ENCODE peak calls at places on chromosome 9, in ten cellular contexts. V is NCI-H460; M is stimulated activated CD4-positive, alpha-beta T cell treated with anti-CD3 and anti-CD28 coated beads, Interleukin-12 subunit alpha, Interleukin-12 subunit beta, amount 100 ng/mL, for 48 hours; F is KBM-7; T is activated naive CD8-positive, alpha-beta T cell treated with anti-CD3 and anti-CD28 coated beads, Interleukin-2, amount 50 U/mL, for 24 hours; N is NCI-H146; E is cerebellar nuclear complex; Q is hypothalamus; P is GM04503; R is HFF-Myc. A is an unnamed sample.
A peak's percentile ranks its signal among the peaks of the same experiment; 100 is the strongest.

GRCh38 chr9:128482186-128482585 is 22.3 kb upstream of the GLE1 start:
- DNase-seq in V (no peak), M (no peak), F (no peak), T (no peak), N (no peak), E (no peak), Q (no peak), P (no peak), R (no peak), A (no peak)

GRCh38 chr9:109953300-109953699 is 173.3 kb downstream of the PALM2AKAP2 start:
- DNase-seq in V (no peak), M (no peak), F (no peak), T (no peak), N (no peak), E (no peak), Q (no peak), P (no peak), R (no peak), A (no peak)

GRCh38 chr9:132027752-132028666 is 51.7 kb downstream of the MED27 start:
- DNase-seq in V (no peak), M (no peak), F (no peak), T (no peak), N (no peak), E (no peak), Q (no peak), P (no peak), R (no peak), A (no peak)

GRCh38 chr9:715743-716400 is 125.6 kb upstream of the DMRT1 start:
- DNase-seq in V (no peak), M (no peak), F (peak; percentile 26), T (no peak), N (no peak), E (no peak), Q (no peak), P (no peak), R (no peak), A (no peak)

GRCh38 chr9:78692871-78693270 is 395.9 kb downstream of the PSAT1 start:
- DNase-seq in V (no peak), M (no peak), F (no peak), T (no peak), N (no peak), E (no peak), Q (no peak), P (no peak), R (no peak), A (no peak)

GRCh38 chr9:1233568-1233967 is 183.4 kb downstream of the DMRT2 start:
- DNase-seq in V (no peak), M (no peak), F (no peak), T (no peak), N (no peak), E (no peak), Q (no peak), P (no peak), R (no peak), A (no peak)

GRCh38 chr9:3960661-3961144 is 339.2 kb downstream of the GLIS3 start:
- DNase-seq in V (no peak), M (no peak), F (no peak), T (no peak), N (no peak), E (no peak), Q (no peak), P (no peak), R (no peak), A (no peak)

GRCh38 chr9:94697972-94698581 is 28.4 kb upstream of the AOPEP start:
- DNase-seq in V (no peak), M (no peak), F (no peak), T (no peak), N (no peak), E (no peak), Q (no peak), P (no peak), R (no peak), A (no peak)

GRCh38 chr9:129386812-129387177 is 208.7 kb upstream of the IER5L start:
- DNase-seq in V (no peak), M (no peak), F (no peak), T (no peak), N (no peak), E (no peak), Q (no peak), P (no peak), R (no peak), A (no peak)

GRCh38 chr9:95874303-95874988 is 1.0 kb upstream of the ERCC6L2 start:
- DNase-seq in V (no peak), M (no peak), F (no peak), T (no peak), N (no peak), E (peak; percentile 7), Q (no peak), P (no peak), R (no peak), A (no peak)

GRCh38 chr9:72322678-72323077 is 42.3 kb downstream of the ZFAND5 start:
- DNase-seq in V (no peak), M (no peak), F (no peak), T (no peak), N (no peak), E (no peak), Q (no peak), P (no peak), R (no peak), A (no peak)

GRCh38 chr9:1761807-1762206 is 253.3 kb upstream of the SMARCA2 start:
- DNase-seq in V (peak; percentile 36), M (no peak), F (no peak), T (no peak), N (no peak), E (no peak), Q (no peak), P (no peak), R (no peak), A (no peak)

GRCh38 chr9:82255533-82255932 is 267.0 kb downstream of the SPATA31D1 start:
- DNase-seq in V (no peak), M (no peak), F (no peak), T (no peak), N (peak; percentile 25), E (no peak), Q (no peak), P (no peak), R (no peak), A (no peak)

GRCh38 chr9:131584858-131585257 is 39.5 kb downstream of the PRRT1B start:
- DNase-seq in V (no peak), M (no peak), F (no peak), T (peak; percentile 12), N (no peak), E (no peak), Q (no peak), P (no peak), R (no peak), A (no peak)

GRCh38 chr9:1210954-1211353 is 160.8 kb downstream of the DMRT2 start:
- DNase-seq in V (no peak), M (no peak), F (no peak), T (no peak), N (no peak), E (no peak), Q (no peak), P (no peak), R (no peak), A (no peak)

GRCh38 chr9:19229725-19230355 is 653 bp upstream of the DENND4C start:
- DNase-seq in V (peak; percentile 38), M (peak; percentile 33), F (peak; percentile 79), T (no peak), N (peak; percentile 63), E (peak; percentile 41), Q (no peak), P (peak; percentile 3), R (no peak), A (no peak)

A was measured in AG04449.